ENCODE peak calls at places on chromosomes 16 and 17, in four cellular contexts. One of them, this sample, is unnamed.

GRCh38 chr17:17346428-17347233 is 43.5 kb downstream of the NT5M start:
- DNase-seq in LoVo: no peak
- DNase-seq in Ammon's horn: no peak
- DNase-seq in uterus: no peak
- DNase-seq in this sample: no peak

GRCh38 chr16:58409316-58409973 is 17.2 kb downstream of the GINS3 start:
- DNase-seq in LoVo: peak
- DNase-seq in Ammon's horn: peak
- DNase-seq in uterus: peak
- DNase-seq in this sample: peak

GRCh38 chr17:50484341-50485155 is 5.9 kb downstream of the RSAD1 start:
- DNase-seq in LoVo: no peak
- DNase-seq in Ammon's horn: no peak
- DNase-seq in uterus: no peak
- DNase-seq in this sample: no peak

GRCh38 chr17:65530985-65531507 is 30.4 kb downstream of the AXIN2 start:
- DNase-seq in LoVo: no peak
- DNase-seq in Ammon's horn: no peak
- DNase-seq in uterus: no peak
- DNase-seq in this sample: no peak

GRCh38 chr17:883586-883962 is 96.0 kb downstream of the NXN start:
- DNase-seq in LoVo: no peak
- DNase-seq in Ammon's horn: no peak
- DNase-seq in uterus: no peak
- DNase-seq in this sample: no peak

GRCh38 chr17:2751482-2751881 is 2.0 kb upstream of the CCDC92B start:
- DNase-seq in LoVo: no peak
- DNase-seq in Ammon's horn: no peak
- DNase-seq in uterus: no peak
- DNase-seq in this sample: no peak

GRCh38 chr17:66540131-66540781 is 237.8 kb downstream of the PRKCA start:
- DNase-seq in LoVo: no peak
- DNase-seq in Ammon's horn: peak
- DNase-seq in uterus: peak
- DNase-seq in this sample: peak

GRCh38 chr16:57639172-57639571 is 10.7 kb downstream of the ADGRG1 start:
- DNase-seq in LoVo: no peak
- DNase-seq in Ammon's horn: peak
- DNase-seq in uterus: no peak
- DNase-seq in this sample: peak

GRCh38 chr17:17836818-17837379 is at the start of gene SREBF1:
- DNase-seq in LoVo: peak
- DNase-seq in Ammon's horn: peak
- DNase-seq in uterus: no peak
- DNase-seq in this sample: peak

GRCh38 chr16:51429041-51429440 is 278.0 kb upstream of the SALL1 start:
- DNase-seq in LoVo: no peak
- DNase-seq in Ammon's horn: no peak
- DNase-seq in uterus: no peak
- DNase-seq in this sample: no peak

GRCh38 chr17:80025796-80026195 is 9.9 kb downstream of the TBC1D16 start:
- DNase-seq in LoVo: no peak
- DNase-seq in Ammon's horn: no peak
- DNase-seq in uterus: no peak
- DNase-seq in this sample: no peak

GRCh38 chr16:73019456-73020362 is 28.2 kb downstream of the ZFHX3 start:
- DNase-seq in LoVo: no peak
- DNase-seq in Ammon's horn: no peak
- DNase-seq in uterus: no peak
- DNase-seq in this sample: no peak

GRCh38 chr17:63358111-63358839 is 87.8 kb downstream of the CYB561 start:
- DNase-seq in LoVo: no peak
- DNase-seq in Ammon's horn: no peak
- DNase-seq in uterus: no peak
- DNase-seq in this sample: no peak

GRCh38 chr17:44924107-44924544 is 8.8 kb upstream of the GFAP start:
- DNase-seq in LoVo: no peak
- DNase-seq in Ammon's horn: no peak
- DNase-seq in uterus: no peak
- DNase-seq in this sample: no peak

GRCh38 chr16:57185446-57185944 is 344 bp downstream of the PSME3IP1 start:
- DNase-seq in LoVo: peak
- DNase-seq in Ammon's horn: peak
- DNase-seq in uterus: peak
- DNase-seq in this sample: no peak

GRCh38 chr17:38908676-38909181 is 16.7 kb upstream of the LASP1NB start:
- DNase-seq in LoVo: no peak
- DNase-seq in Ammon's horn: no peak
- DNase-seq in uterus: no peak
- DNase-seq in this sample: no peak

GRCh38 chr17:279356-279755 is 73.3 kb downstream of the RPH3AL start:
- DNase-seq in LoVo: no peak
- DNase-seq in Ammon's horn: no peak
- DNase-seq in uterus: no peak
- DNase-seq in this sample: no peak

GRCh38 chr17:52383493-52384100 is 225.1 kb upstream of the CA10 start:
- DNase-seq in LoVo: peak
- DNase-seq in Ammon's horn: peak
- DNase-seq in uterus: no peak
- DNase-seq in this sample: peak

GRCh38 chr17:74677558-74678466 is 34.9 kb downstream of the CD300LF start:
- DNase-seq in LoVo: no peak
- DNase-seq in Ammon's horn: peak
- DNase-seq in uterus: peak
- DNase-seq in this sample: no peak

GRCh38 chr17:64661731-64661980 is 451 bp downstream of the SMURF2 start:
- DNase-seq in LoVo: no peak
- DNase-seq in Ammon's horn: peak
- DNase-seq in uterus: peak
- DNase-seq in this sample: peak

GRCh38 chr16:51374790-51375189 is 223.7 kb upstream of the SALL1 start:
- DNase-seq in LoVo: no peak
- DNase-seq in Ammon's horn: no peak
- DNase-seq in uterus: no peak
- DNase-seq in this sample: no peak

GRCh38 chr16:19810817-19811731 is 73.6 kb downstream of the GPRC5B start:
- DNase-seq in LoVo: no peak
- DNase-seq in Ammon's horn: no peak
- DNase-seq in uterus: no peak
- DNase-seq in this sample: no peak

GRCh38 chr17:40542562-40543411 is 22.5 kb downstream of the CCR7 start:
- DNase-seq in LoVo: no peak
- DNase-seq in Ammon's horn: peak
- DNase-seq in uterus: peak
- DNase-seq in this sample: no peak

GRCh38 chr16:88455610-88456355 is 2.7 kb downstream of the ZFPM1 start:
- DNase-seq in LoVo: peak
- DNase-seq in Ammon's horn: no peak
- DNase-seq in uterus: no peak
- DNase-seq in this sample: no peak

GRCh38 chr17:2025220-2025621 is at the start of gene RTN4RL1:
- DNase-seq in LoVo: peak
- DNase-seq in Ammon's horn: peak
- DNase-seq in uterus: peak
- DNase-seq in this sample: no peak

GRCh38 chr17:79589669-79590270 is 21.1 kb downstream of the RBFOX3 start:
- DNase-seq in LoVo: no peak
- DNase-seq in Ammon's horn: no peak
- DNase-seq in uterus: no peak
- DNase-seq in this sample: no peak

GRCh38 chr17:51166987-51167931 is 1.0 kb downstream of the NME2 start:
- DNase-seq in LoVo: peak
- DNase-seq in Ammon's horn: peak
- DNase-seq in uterus: no peak
- DNase-seq in this sample: peak

GRCh38 chr17:50218771-50219315 is 17.4 kb upstream of the COL1A1 start:
- DNase-seq in LoVo: no peak
- DNase-seq in Ammon's horn: no peak
- DNase-seq in uterus: peak
- DNase-seq in this sample: no peak

GRCh38 chr17:31544186-31544585 is 152.7 kb downstream of the RAB11FIP4 start:
- DNase-seq in LoVo: no peak
- DNase-seq in Ammon's horn: no peak
- DNase-seq in uterus: no peak
- DNase-seq in this sample: no peak